ENCODE peak calls at places on chromosomes 7 and 10, in seven cellular contexts. Y is sigmoid colon, C is suprapubic skin, R is esophagus muscularis mucosa, N is tibial nerve, J is ovary, G is H1. F is an unnamed sample.

GRCh38 chr7:128757203-128757602 is 18.0 kb downstream of the CALU start:
- DNase-seq in Y (no peak), C (no peak), R (peak; percentile 5), N (no peak), J (no peak), G (no peak), F (no peak)

GRCh38 chr7:105309235-105310156 is 79.2 kb downstream of the SRPK2 start:
- DNase-seq in Y (no peak), C (no peak), R (no peak), N (no peak), J (no peak), G (no peak), F (no peak)

GRCh38 chr10:79420974-79421688 is 24.3 kb downstream of the ZCCHC24 start:
- DNase-seq in Y (peak; percentile 59), C (no peak), R (no peak), N (no peak), J (no peak), G (no peak), F (no peak)

GRCh38 chr7:13293264-13294002 is 606.0 kb downstream of the ARL4A start:
- DNase-seq in Y (no peak), C (no peak), R (no peak), N (no peak), J (no peak), G (no peak), F (no peak)

GRCh38 chr10:94107191-94107590 is 113.5 kb downstream of the PLCE1 start:
- DNase-seq in Y (no peak), C (no peak), R (peak; percentile 3), N (no peak), J (no peak), G (no peak), F (no peak)

GRCh38 chr7:33692956-33693355 is 212.4 kb upstream of the BMPER start:
- DNase-seq in Y (no peak), C (no peak), R (peak; percentile 19), N (no peak), J (no peak), G (no peak), F (no peak)

GRCh38 chr10:72201293-72201692 is 14.5 kb upstream of the ANAPC16 start:
- DNase-seq in Y (no peak), C (no peak), R (no peak), N (no peak), J (no peak), G (no peak), F (no peak)

GRCh38 chr10:93746844-93747284 is 10.9 kb upstream of the LGI1 start:
- DNase-seq in Y (no peak), C (no peak), R (no peak), N (no peak), J (no peak), G (peak; percentile 80), F (no peak)

GRCh38 chr10:19819419-19820033 is 3.3 kb downstream of the PLXDC2 start:
- DNase-seq in Y (no peak), C (no peak), R (no peak), N (no peak), J (peak; percentile 53), G (no peak), F (no peak)

GRCh38 chr7:157768198-157768597 is 431.4 kb downstream of the DNAJB6 start:
- DNase-seq in Y (no peak), C (no peak), R (no peak), N (no peak), J (no peak), G (no peak), F (no peak)

GRCh38 chr10:14060320-14061070 is 270.2 kb downstream of the FRMD4A start:
- DNase-seq in Y (no peak), C (no peak), R (no peak), N (no peak), J (no peak), G (no peak), F (peak; percentile 82)

GRCh38 chr7:50397320-50397970 is 52.7 kb downstream of the FIGNL1 start:
- DNase-seq in Y (no peak), C (no peak), R (no peak), N (no peak), J (no peak), G (no peak), F (no peak)

GRCh38 chr7:25121599-25121998 is 3.5 kb downstream of the CYCS start:
- DNase-seq in Y (no peak), C (no peak), R (no peak), N (no peak), J (no peak), G (no peak), F (no peak)

GRCh38 chr7:48350515-48350914 is 179.3 kb downstream of the ABCA13 start:
- DNase-seq in Y (no peak), C (no peak), R (no peak), N (no peak), J (no peak), G (no peak), F (no peak)

GRCh38 chr7:100489824-100490223 is 6.1 kb downstream of the NYAP1 start:
- DNase-seq in Y (no peak), C (no peak), R (no peak), N (no peak), J (peak; percentile 77), G (peak; percentile 72), F (no peak)

GRCh38 chr7:106978425-106979386 is 65.8 kb upstream of the PRKAR2B start:
- DNase-seq in Y (no peak), C (no peak), R (no peak), N (no peak), J (no peak), G (no peak), F (no peak)

GRCh38 chr7:73881352-73882059 is 20.5 kb downstream of the TMEM270 start:
- DNase-seq in Y (no peak), C (no peak), R (no peak), N (no peak), J (no peak), G (no peak), F (no peak)

GRCh38 chr7:81110673-81111072 is 191.8 kb upstream of the SEMA3C start:
- DNase-seq in Y (no peak), C (no peak), R (no peak), N (no peak), J (no peak), G (no peak), F (no peak)

GRCh38 chr10:4763960-4764428 is 62.0 kb upstream of the AKR1E2 start:
- DNase-seq in Y (no peak), C (no peak), R (no peak), N (no peak), J (no peak), G (no peak), F (no peak)

GRCh38 chr10:62080905-62081304 is 179.4 kb downstream of the ARID5B start:
- DNase-seq in Y (no peak), C (no peak), R (no peak), N (no peak), J (no peak), G (no peak), F (no peak)

GRCh38 chr10:16509996-16510395 is 11.7 kb downstream of the C1QL3 start:
- DNase-seq in Y (no peak), C (no peak), R (no peak), N (no peak), J (no peak), G (no peak), F (no peak)

DNA sequence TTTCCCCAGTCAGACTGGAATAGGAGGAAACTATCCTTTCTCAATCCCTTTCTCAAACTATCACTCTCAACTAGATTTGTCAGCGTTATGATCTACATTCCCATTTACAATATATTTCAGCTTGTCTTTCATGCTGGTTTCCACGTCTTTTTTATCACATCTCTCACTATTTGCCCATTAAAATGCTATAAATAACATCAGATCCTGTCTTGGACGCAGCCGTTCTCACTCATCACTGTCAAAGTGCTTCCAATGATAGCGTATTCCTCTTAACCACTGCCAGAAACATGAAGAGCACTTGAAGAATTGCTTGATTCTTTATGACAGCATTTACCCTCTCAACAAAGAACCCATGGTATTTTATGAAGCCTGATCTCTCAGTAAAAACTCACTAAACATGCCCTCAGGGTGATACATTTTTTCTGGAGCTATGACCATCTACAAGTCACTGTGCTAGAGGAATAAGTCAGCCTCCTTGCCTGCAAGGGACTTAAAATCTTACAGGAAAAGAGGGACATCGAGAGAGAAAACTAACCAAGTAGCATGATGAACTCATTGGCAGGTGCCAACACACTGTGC is 205.6 kb upstream of the PFKP start:
- DNase-seq in Y (no peak), C (no peak), R (no peak), N (no peak), J (no peak), G (no peak), F (no peak)
- TF ChIP-seq EP300 in Y (no peak), C (no peak), R (no peak), N (no peak), J (no peak), G (no peak), F (no peak)

DNA sequence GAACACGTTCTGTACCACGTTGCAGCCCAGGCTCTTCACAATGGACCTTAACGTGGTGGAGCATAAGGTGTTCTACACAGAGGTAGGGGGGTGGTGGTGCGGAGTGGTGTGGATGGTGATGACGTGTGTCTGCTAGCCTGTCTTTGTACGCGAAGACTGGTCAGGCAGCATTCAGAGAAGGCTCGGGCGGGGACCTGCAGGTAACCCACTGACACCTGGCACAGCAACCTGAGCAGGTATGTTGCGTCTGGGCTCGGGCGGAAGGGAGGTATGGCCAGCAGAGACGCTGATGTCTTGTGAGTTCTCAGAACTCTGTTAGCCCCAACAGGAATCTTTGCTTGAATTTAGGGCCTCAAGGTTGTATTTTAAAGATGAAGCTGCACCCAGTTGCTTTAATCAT is 55.0 kb downstream of the TRRAP start:
- DNase-seq in Y (no peak), C (no peak), R (no peak), N (no peak), J (no peak), G (no peak), F (no peak)
- H3K36me3 ChIP-seq in Y (peaks cover 68% of the 10 kb centered on the region), C (peaks cover 100% of the 10 kb centered on the region), R (peaks cover 100% of the 10 kb centered on the region), N (peaks cover 12% of the 10 kb centered on the region), J (no peaks in the 10 kb centered on the region), G (peaks cover 84% of the 10 kb centered on the region), F (peaks cover 100% of the 10 kb centered on the region)

DNA sequence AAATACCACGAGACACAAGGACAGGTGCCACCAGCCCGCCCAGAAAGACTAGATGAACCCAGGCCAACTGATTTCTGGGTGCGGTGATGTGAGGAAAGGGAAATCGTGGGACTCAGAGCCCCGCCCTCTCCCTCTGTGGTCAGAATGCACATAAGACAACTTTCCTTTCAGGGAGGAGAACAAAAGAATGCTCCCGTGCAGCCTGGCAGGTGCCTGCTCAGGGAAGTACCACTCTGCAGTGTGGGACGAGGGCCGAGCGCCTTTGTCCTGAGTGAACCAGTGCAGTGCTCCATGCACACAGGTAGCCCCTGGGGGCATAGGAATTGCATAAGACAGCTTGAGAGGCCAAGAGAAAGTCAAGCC is 119.5 kb downstream of the ABLIM1 start:
- DNase-seq in Y (no peak), C (no peak), R (no peak), N (no peak), J (no peak), G (no peak), F (no peak)
- H3K27ac ChIP-seq in Y (no peak overlapping the region), C (no peak overlapping the region), R (no peak overlapping the region), N (no peak overlapping the region), J (peak overlapping the region; percentile 21), G (no peak overlapping the region), F (no peak overlapping the region)

DNA sequence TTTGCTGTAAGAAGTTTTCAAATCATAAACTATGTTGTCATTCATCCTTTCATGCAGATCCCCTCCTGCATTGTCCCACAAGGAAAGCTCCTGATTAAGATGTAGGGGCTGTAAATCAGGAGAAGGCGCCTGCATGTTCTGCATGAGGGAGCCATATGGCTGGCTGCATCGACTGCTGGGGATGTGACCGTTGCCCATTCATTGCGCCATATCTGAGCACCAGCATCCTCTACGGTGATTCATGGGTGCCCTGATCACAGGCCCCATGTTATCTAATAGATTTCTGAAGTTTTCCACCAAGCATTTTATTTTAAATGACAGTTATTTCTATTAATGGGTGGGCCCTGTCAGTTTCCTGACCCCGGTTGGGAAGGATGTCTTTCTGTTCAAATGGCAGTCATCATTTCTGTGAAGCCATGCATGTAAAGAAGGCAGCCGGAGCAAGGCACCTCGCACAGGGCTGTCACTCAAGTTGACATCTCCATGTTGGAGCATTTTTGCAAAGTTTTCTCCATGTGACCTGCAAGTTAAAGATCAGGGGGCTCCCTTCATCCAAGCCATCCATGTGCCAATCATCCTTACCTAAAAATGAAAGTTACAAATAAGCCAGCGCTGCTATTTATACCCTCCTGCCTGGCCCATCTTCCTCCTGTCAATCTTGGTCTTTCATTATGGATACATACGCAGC is 128.8 kb downstream of the TEX36 start:
- DNase-seq in Y (no peak), C (no peak), R (no peak), N (no peak), J (no peak), G (no peak), F (no peak)
- TF ChIP-seq EP300 in Y (no peak), C (no peak), R (no peak), N (no peak), J (no peak), G (no peak), F (no peak)